ENCODE peak calls at places on chromosomes 12 and 14, in seven cellular contexts. One of them, this sample, is unnamed.

GRCh38 chr14:73463411-73463810 is 5.1 kb upstream of the NUMB start:
- DNase-seq in kidney glomerular epithelial cell: no peak
- DNase-seq in left ventricle myocardium inferior: no peak
- DNase-seq in neural crest cell: no peak
- DNase-seq in AG09319: peak; percentile 74
- DNase-seq in activated effector memory CD4-positive, alpha-beta T cell treated with anti-CD3 and anti-CD28 coated beads, Interleukin-2, amount 50 U/mL, for 16 hours: no peak
- DNase-seq in upper lobe of left lung: no peak
- DNase-seq in this sample: peak; percentile 98

GRCh38 chr14:38256358-38256840 is 506 bp upstream of the CLEC14A start:
- DNase-seq in kidney glomerular epithelial cell: no peak
- DNase-seq in left ventricle myocardium inferior: no peak
- DNase-seq in neural crest cell: peak; percentile 4
- DNase-seq in AG09319: no peak
- DNase-seq in activated effector memory CD4-positive, alpha-beta T cell treated with anti-CD3 and anti-CD28 coated beads, Interleukin-2, amount 50 U/mL, for 16 hours: no peak
- DNase-seq in upper lobe of left lung: no peak
- DNase-seq in this sample: peak; percentile 86

GRCh38 chr14:90523544-90523943 is 126.7 kb downstream of the CALM1 start:
- DNase-seq in kidney glomerular epithelial cell: peak; percentile 19
- DNase-seq in left ventricle myocardium inferior: no peak
- DNase-seq in neural crest cell: no peak
- DNase-seq in AG09319: no peak
- DNase-seq in activated effector memory CD4-positive, alpha-beta T cell treated with anti-CD3 and anti-CD28 coated beads, Interleukin-2, amount 50 U/mL, for 16 hours: no peak
- DNase-seq in upper lobe of left lung: no peak
- DNase-seq in this sample: peak; percentile 35

GRCh38 chr12:4900327-4900726 is 9.4 kb upstream of the KCNA1 start:
- DNase-seq in kidney glomerular epithelial cell: no peak
- DNase-seq in left ventricle myocardium inferior: no peak
- DNase-seq in neural crest cell: no peak
- DNase-seq in AG09319: no peak
- DNase-seq in activated effector memory CD4-positive, alpha-beta T cell treated with anti-CD3 and anti-CD28 coated beads, Interleukin-2, amount 50 U/mL, for 16 hours: no peak
- DNase-seq in upper lobe of left lung: no peak
- DNase-seq in this sample: no peak

GRCh38 chr14:100765991-100766390 is 39.3 kb downstream of the DLK1 start:
- DNase-seq in kidney glomerular epithelial cell: no peak
- DNase-seq in left ventricle myocardium inferior: no peak
- DNase-seq in neural crest cell: no peak
- DNase-seq in AG09319: no peak
- DNase-seq in activated effector memory CD4-positive, alpha-beta T cell treated with anti-CD3 and anti-CD28 coated beads, Interleukin-2, amount 50 U/mL, for 16 hours: peak; percentile 17
- DNase-seq in upper lobe of left lung: no peak
- DNase-seq in this sample: no peak

GRCh38 chr14:72613196-72613974 is 280.5 kb downstream of the DPF3 start:
- DNase-seq in kidney glomerular epithelial cell: no peak
- DNase-seq in left ventricle myocardium inferior: peak; percentile 88
- DNase-seq in neural crest cell: no peak
- DNase-seq in AG09319: no peak
- DNase-seq in activated effector memory CD4-positive, alpha-beta T cell treated with anti-CD3 and anti-CD28 coated beads, Interleukin-2, amount 50 U/mL, for 16 hours: no peak
- DNase-seq in upper lobe of left lung: peak; percentile 72
- DNase-seq in this sample: peak; percentile 39

GRCh38 chr14:70278281-70278680 is 81.2 kb downstream of the COX16 start:
- DNase-seq in kidney glomerular epithelial cell: no peak
- DNase-seq in left ventricle myocardium inferior: no peak
- DNase-seq in neural crest cell: no peak
- DNase-seq in AG09319: no peak
- DNase-seq in activated effector memory CD4-positive, alpha-beta T cell treated with anti-CD3 and anti-CD28 coated beads, Interleukin-2, amount 50 U/mL, for 16 hours: no peak
- DNase-seq in upper lobe of left lung: no peak
- DNase-seq in this sample: no peak

GRCh38 chr12:85653731-85654455 is 182.3 kb downstream of the RASSF9 start:
- DNase-seq in kidney glomerular epithelial cell: no peak
- DNase-seq in left ventricle myocardium inferior: no peak
- DNase-seq in neural crest cell: no peak
- DNase-seq in AG09319: no peak
- DNase-seq in activated effector memory CD4-positive, alpha-beta T cell treated with anti-CD3 and anti-CD28 coated beads, Interleukin-2, amount 50 U/mL, for 16 hours: no peak
- DNase-seq in upper lobe of left lung: no peak
- DNase-seq in this sample: no peak

GRCh38 chr12:116697305-116698130 is 40.4 kb downstream of the SPRING1 start:
- DNase-seq in kidney glomerular epithelial cell: no peak
- DNase-seq in left ventricle myocardium inferior: peak; percentile 40
- DNase-seq in neural crest cell: no peak
- DNase-seq in AG09319: no peak
- DNase-seq in activated effector memory CD4-positive, alpha-beta T cell treated with anti-CD3 and anti-CD28 coated beads, Interleukin-2, amount 50 U/mL, for 16 hours: no peak
- DNase-seq in upper lobe of left lung: no peak
- DNase-seq in this sample: no peak

GRCh38 chr12:14514946-14515345 is 52.7 kb downstream of the PLBD1 start:
- DNase-seq in kidney glomerular epithelial cell: no peak
- DNase-seq in left ventricle myocardium inferior: no peak
- DNase-seq in neural crest cell: no peak
- DNase-seq in AG09319: no peak
- DNase-seq in activated effector memory CD4-positive, alpha-beta T cell treated with anti-CD3 and anti-CD28 coated beads, Interleukin-2, amount 50 U/mL, for 16 hours: no peak
- DNase-seq in upper lobe of left lung: no peak
- DNase-seq in this sample: peak; percentile 42

GRCh38 chr14:34461334-34462131 is 507 bp downstream of the SPTSSA start:
- DNase-seq in kidney glomerular epithelial cell: no peak
- DNase-seq in left ventricle myocardium inferior: peak; percentile 47
- DNase-seq in neural crest cell: peak; percentile 44
- DNase-seq in AG09319: no peak
- DNase-seq in activated effector memory CD4-positive, alpha-beta T cell treated with anti-CD3 and anti-CD28 coated beads, Interleukin-2, amount 50 U/mL, for 16 hours: peak; percentile 73
- DNase-seq in upper lobe of left lung: no peak
- DNase-seq in this sample: peak; percentile 73

GRCh38 chr12:16369156-16369555 is 21.7 kb downstream of the MGST1 start:
- DNase-seq in kidney glomerular epithelial cell: no peak
- DNase-seq in left ventricle myocardium inferior: no peak
- DNase-seq in neural crest cell: no peak
- DNase-seq in AG09319: no peak
- DNase-seq in activated effector memory CD4-positive, alpha-beta T cell treated with anti-CD3 and anti-CD28 coated beads, Interleukin-2, amount 50 U/mL, for 16 hours: no peak
- DNase-seq in upper lobe of left lung: no peak
- DNase-seq in this sample: peak; percentile 7

GRCh38 chr12:17976202-17976601 is 113.8 kb downstream of the RERGL start:
- DNase-seq in kidney glomerular epithelial cell: peak; percentile 31
- DNase-seq in left ventricle myocardium inferior: no peak
- DNase-seq in neural crest cell: no peak
- DNase-seq in AG09319: no peak
- DNase-seq in activated effector memory CD4-positive, alpha-beta T cell treated with anti-CD3 and anti-CD28 coated beads, Interleukin-2, amount 50 U/mL, for 16 hours: no peak
- DNase-seq in upper lobe of left lung: no peak
- DNase-seq in this sample: no peak

GRCh38 chr12:90260136-90260535 is 551.5 kb upstream of the ATP2B1 start:
- DNase-seq in kidney glomerular epithelial cell: no peak
- DNase-seq in left ventricle myocardium inferior: no peak
- DNase-seq in neural crest cell: no peak
- DNase-seq in AG09319: no peak
- DNase-seq in activated effector memory CD4-positive, alpha-beta T cell treated with anti-CD3 and anti-CD28 coated beads, Interleukin-2, amount 50 U/mL, for 16 hours: no peak
- DNase-seq in upper lobe of left lung: no peak
- DNase-seq in this sample: no peak

GRCh38 chr14:50021261-50021660 is 95.1 kb downstream of the VCPKMT start:
- DNase-seq in kidney glomerular epithelial cell: no peak
- DNase-seq in left ventricle myocardium inferior: no peak
- DNase-seq in neural crest cell: no peak
- DNase-seq in AG09319: no peak
- DNase-seq in activated effector memory CD4-positive, alpha-beta T cell treated with anti-CD3 and anti-CD28 coated beads, Interleukin-2, amount 50 U/mL, for 16 hours: no peak
- DNase-seq in upper lobe of left lung: no peak
- DNase-seq in this sample: no peak